ENCODE peak calls at places on chromosomes 2 and 18, in four cellular contexts. One of them, this sample, is unnamed.
A peak's percentile ranks its signal among the peaks of the same experiment; 100 is the strongest.

GRCh38 chr2:186429095-186429494 is 57.0 kb upstream of the ZC3H15 start:
- DNase-seq in aorta: no peak
- DNase-seq in H54: no peak
- DNase-seq in AG04449: no peak
- DNase-seq in this sample: no peak

GRCh38 chr2:163736433-163737168 is 793 bp upstream of the FIGN start:
- DNase-seq in AG04449: no peak
- DNase-seq in H54: peak; percentile 31
- DNase-seq in aorta: peak; percentile 86
- DNase-seq in this sample: peak; percentile 52

GRCh38 chr2:100810603-100811145 is 9.3 kb upstream of the NPAS2 start:
- DNase-seq in aorta: no peak
- DNase-seq in AG04449: no peak
- DNase-seq in H54: no peak
- DNase-seq in this sample: no peak

GRCh38 chr2:127588241-127588640 is 52.8 kb downstream of the MYO7B start:
- DNase-seq in H54: no peak
- DNase-seq in aorta: peak; percentile 36
- DNase-seq in AG04449: no peak
- DNase-seq in this sample: no peak

GRCh38 chr2:191446910-191447309 is 201.7 kb downstream of the MYO1B start:
- DNase-seq in H54: no peak
- DNase-seq in aorta: no peak
- DNase-seq in AG04449: no peak
- DNase-seq in this sample: no peak

GRCh38 chr2:237660381-237660900 is 33.1 kb downstream of the LRRFIP1 start:
- DNase-seq in H54: no peak
- DNase-seq in aorta: no peak
- DNase-seq in AG04449: no peak
- DNase-seq in this sample: no peak

GRCh38 chr2:45889620-45890019 is 238.1 kb downstream of the PRKCE start:
- DNase-seq in aorta: no peak
- DNase-seq in H54: no peak
- DNase-seq in AG04449: no peak
- DNase-seq in this sample: no peak

GRCh38 chr2:172972005-172972619 is 103.5 kb upstream of the MAP3K20 start:
- DNase-seq in aorta: no peak
- DNase-seq in AG04449: no peak
- DNase-seq in H54: peak; percentile 25
- DNase-seq in this sample: peak; percentile 56

GRCh38 chr18:7722955-7723354 is 155.8 kb downstream of the PTPRM start:
- DNase-seq in H54: no peak
- DNase-seq in aorta: no peak
- DNase-seq in AG04449: no peak
- DNase-seq in this sample: no peak

GRCh38 chr2:65129276-65129612 is 662 bp downstream of the RAB1A start:
- DNase-seq in AG04449: no peak
- DNase-seq in aorta: no peak
- DNase-seq in H54: no peak
- DNase-seq in this sample: no peak

GRCh38 chr2:173986805-173987204 is 21.6 kb upstream of the SP3 start:
- DNase-seq in H54: no peak
- DNase-seq in aorta: no peak
- DNase-seq in AG04449: no peak
- DNase-seq in this sample: no peak

GRCh38 chr18:68484241-68484640 is 230.7 kb downstream of the TMX3 start:
- DNase-seq in aorta: no peak
- DNase-seq in H54: no peak
- DNase-seq in AG04449: no peak
- DNase-seq in this sample: no peak

GRCh38 chr2:130762031-130762909 is 6.9 kb downstream of the AMER3 start:
- DNase-seq in aorta: no peak
- DNase-seq in H54: no peak
- DNase-seq in AG04449: no peak
- DNase-seq in this sample: no peak

GRCh38 chr2:126359494-126359893 is 296.5 kb upstream of the GYPC start:
- DNase-seq in H54: no peak
- DNase-seq in aorta: no peak
- DNase-seq in AG04449: no peak
- DNase-seq in this sample: no peak

GRCh38 chr2:16068233-16068940 is 128.0 kb downstream of the MYCN start:
- DNase-seq in aorta: no peak
- DNase-seq in AG04449: no peak
- DNase-seq in H54: no peak
- DNase-seq in this sample: no peak

GRCh38 chr18:73752546-73752945 is 395.1 kb downstream of the FBXO15 start:
- DNase-seq in H54: no peak
- DNase-seq in aorta: no peak
- DNase-seq in AG04449: no peak
- DNase-seq in this sample: no peak